ENCODE peak calls at places on chromosome 12, in four cellular contexts. One of them, this sample, is unnamed.

GRCh38 chr12:49923878-49924610 is 20.3 kb upstream of the FAIM2 start:
- DNase-seq in ovary: no peak
- DNase-seq in right cardiac atrium: peak; percentile 80
- DNase-seq in hepatocyte: no peak
- DNase-seq in this sample: no peak

GRCh38 chr12:111624540-111624939 is 25.4 kb upstream of the ATXN2 start:
- DNase-seq in hepatocyte: no peak
- DNase-seq in right cardiac atrium: no peak
- DNase-seq in ovary: no peak
- DNase-seq in this sample: no peak

GRCh38 chr12:19574606-19575005 is 135.3 kb downstream of the AEBP2 start:
- DNase-seq in ovary: no peak
- DNase-seq in hepatocyte: no peak
- DNase-seq in right cardiac atrium: no peak
- DNase-seq in this sample: peak; percentile 24

GRCh38 chr12:77995436-77996167 is 164.9 kb downstream of the NAV3 start:
- DNase-seq in ovary: no peak
- DNase-seq in hepatocyte: no peak
- DNase-seq in right cardiac atrium: no peak
- DNase-seq in this sample: no peak

GRCh38 chr12:94299846-94300245 is 151.5 kb downstream of the PLXNC1 start:
- DNase-seq in hepatocyte: peak; percentile 35
- DNase-seq in ovary: no peak
- DNase-seq in right cardiac atrium: no peak
- DNase-seq in this sample: no peak

GRCh38 chr12:128823916-128824839 is at the start of gene SLC15A4:
- DNase-seq in hepatocyte: peak; percentile 98
- DNase-seq in right cardiac atrium: peak; percentile 100
- DNase-seq in ovary: peak; percentile 96
- DNase-seq in this sample: peak; percentile 94

GRCh38 chr12:89345830-89346740 is 6.2 kb downstream of the DUSP6 start:
- DNase-seq in hepatocyte: no peak
- DNase-seq in right cardiac atrium: peak; percentile 73
- DNase-seq in ovary: no peak
- DNase-seq in this sample: peak; percentile 95

GRCh38 chr12:13957576-13957975 is 23.8 kb downstream of the GRIN2B start:
- DNase-seq in ovary: no peak
- DNase-seq in right cardiac atrium: no peak
- DNase-seq in hepatocyte: no peak
- DNase-seq in this sample: no peak

GRCh38 chr12:23204933-23205778 is 580.2 kb downstream of the ETNK1 start:
- DNase-seq in ovary: no peak
- DNase-seq in right cardiac atrium: no peak
- DNase-seq in hepatocyte: peak; percentile 63
- DNase-seq in this sample: peak; percentile 75

GRCh38 chr12:16012086-16012485 is 101.0 kb downstream of the DERA start:
- DNase-seq in ovary: peak; percentile 46
- DNase-seq in hepatocyte: peak; percentile 44
- DNase-seq in right cardiac atrium: peak; percentile 92
- DNase-seq in this sample: peak; percentile 28

GRCh38 chr12:88185988-88186387 is 43.9 kb downstream of the TMTC3 start:
- DNase-seq in right cardiac atrium: no peak
- DNase-seq in hepatocyte: no peak
- DNase-seq in ovary: no peak
- DNase-seq in this sample: peak; percentile 59

GRCh38 chr12:49389092-49389703 is 21.9 kb downstream of the SPATS2 start:
- DNase-seq in ovary: no peak
- DNase-seq in hepatocyte: peak; percentile 14
- DNase-seq in right cardiac atrium: peak; percentile 84
- DNase-seq in this sample: no peak

GRCh38 chr12:79658221-79658620 is 32.5 kb downstream of the PAWR start:
- DNase-seq in hepatocyte: no peak
- DNase-seq in right cardiac atrium: no peak
- DNase-seq in ovary: no peak
- DNase-seq in this sample: no peak

GRCh38 chr12:96223411-96224218 is 29.4 kb downstream of the ELK3 start:
- DNase-seq in hepatocyte: no peak
- DNase-seq in ovary: no peak
- DNase-seq in right cardiac atrium: no peak
- DNase-seq in this sample: no peak

GRCh38 chr12:70393787-70394519 is 27.9 kb downstream of the KCNMB4 start:
- DNase-seq in right cardiac atrium: no peak
- DNase-seq in hepatocyte: no peak
- DNase-seq in ovary: no peak
- DNase-seq in this sample: no peak

GRCh38 chr12:106046947-106047346 is 91.8 kb downstream of the NUAK1 start:
- DNase-seq in ovary: no peak
- DNase-seq in right cardiac atrium: no peak
- DNase-seq in hepatocyte: no peak
- DNase-seq in this sample: no peak

GRCh38 chr12:131684015-131684725 is 26.7 kb upstream of the SFSWAP start:
- DNase-seq in right cardiac atrium: no peak
- DNase-seq in hepatocyte: no peak
- DNase-seq in ovary: no peak
- DNase-seq in this sample: no peak

GRCh38 chr12:41288188-41288811 is 100.2 kb downstream of the PDZRN4 start:
- DNase-seq in ovary: no peak
- DNase-seq in hepatocyte: peak; percentile 30
- DNase-seq in right cardiac atrium: no peak
- DNase-seq in this sample: no peak

GRCh38 chr12:110744176-110744575 is 1.5 kb upstream of the PPP1CC start:
- DNase-seq in ovary: no peak
- DNase-seq in hepatocyte: no peak
- DNase-seq in right cardiac atrium: peak; percentile 60
- DNase-seq in this sample: no peak

GRCh38 chr12:132106921-132107320 is 37.2 kb downstream of the DDX51 start:
- DNase-seq in hepatocyte: no peak
- DNase-seq in right cardiac atrium: no peak
- DNase-seq in ovary: no peak
- DNase-seq in this sample: no peak

GRCh38 chr12:112964067-112964670 is 14.2 kb upstream of the OAS2 start:
- DNase-seq in hepatocyte: no peak
- DNase-seq in ovary: no peak
- DNase-seq in right cardiac atrium: no peak
- DNase-seq in this sample: no peak

GRCh38 chr12:26465419-26466097 is 270.2 kb downstream of the SSPN start:
- DNase-seq in hepatocyte: no peak
- DNase-seq in right cardiac atrium: no peak
- DNase-seq in ovary: no peak
- DNase-seq in this sample: no peak

GRCh38 chr12:67382206-67382871 is 113.2 kb downstream of the CAND1 start:
- DNase-seq in ovary: no peak
- DNase-seq in hepatocyte: no peak
- DNase-seq in right cardiac atrium: no peak
- DNase-seq in this sample: no peak

GRCh38 chr12:51222461-51222860 is 4.6 kb upstream of the POU6F1 start:
- DNase-seq in ovary: no peak
- DNase-seq in right cardiac atrium: no peak
- DNase-seq in hepatocyte: no peak
- DNase-seq in this sample: no peak

GRCh38 chr12:123150273-123150803 is 552 bp downstream of the PITPNM2 start:
- DNase-seq in hepatocyte: no peak
- DNase-seq in right cardiac atrium: peak; percentile 83
- DNase-seq in ovary: peak; percentile 78
- DNase-seq in this sample: peak; percentile 51

GRCh38 chr12:3101309-3102022 is 24.3 kb downstream of the TSPAN9 start:
- DNase-seq in ovary: no peak
- DNase-seq in hepatocyte: no peak
- DNase-seq in right cardiac atrium: no peak
- DNase-seq in this sample: no peak

GRCh38 chr12:82757611-82758010 is 70.9 kb downstream of the TMTC2 start:
- DNase-seq in hepatocyte: no peak
- DNase-seq in right cardiac atrium: no peak
- DNase-seq in ovary: no peak
- DNase-seq in this sample: no peak

GRCh38 chr12:52692253-52692652 is 11.1 kb downstream of the KRT77 start:
- DNase-seq in right cardiac atrium: no peak
- DNase-seq in ovary: no peak
- DNase-seq in hepatocyte: no peak
- DNase-seq in this sample: peak; percentile 5

GRCh38 chr12:47725893-47726292 is 603 bp upstream of the ENDOU start:
- DNase-seq in hepatocyte: peak; percentile 37
- DNase-seq in ovary: no peak
- DNase-seq in right cardiac atrium: no peak
- DNase-seq in this sample: no peak

GRCh38 chr12:61610143-61610542 is 650.1 kb upstream of the USP15 start:
- DNase-seq in hepatocyte: no peak
- DNase-seq in ovary: no peak
- DNase-seq in right cardiac atrium: no peak
- DNase-seq in this sample: no peak

DNA sequence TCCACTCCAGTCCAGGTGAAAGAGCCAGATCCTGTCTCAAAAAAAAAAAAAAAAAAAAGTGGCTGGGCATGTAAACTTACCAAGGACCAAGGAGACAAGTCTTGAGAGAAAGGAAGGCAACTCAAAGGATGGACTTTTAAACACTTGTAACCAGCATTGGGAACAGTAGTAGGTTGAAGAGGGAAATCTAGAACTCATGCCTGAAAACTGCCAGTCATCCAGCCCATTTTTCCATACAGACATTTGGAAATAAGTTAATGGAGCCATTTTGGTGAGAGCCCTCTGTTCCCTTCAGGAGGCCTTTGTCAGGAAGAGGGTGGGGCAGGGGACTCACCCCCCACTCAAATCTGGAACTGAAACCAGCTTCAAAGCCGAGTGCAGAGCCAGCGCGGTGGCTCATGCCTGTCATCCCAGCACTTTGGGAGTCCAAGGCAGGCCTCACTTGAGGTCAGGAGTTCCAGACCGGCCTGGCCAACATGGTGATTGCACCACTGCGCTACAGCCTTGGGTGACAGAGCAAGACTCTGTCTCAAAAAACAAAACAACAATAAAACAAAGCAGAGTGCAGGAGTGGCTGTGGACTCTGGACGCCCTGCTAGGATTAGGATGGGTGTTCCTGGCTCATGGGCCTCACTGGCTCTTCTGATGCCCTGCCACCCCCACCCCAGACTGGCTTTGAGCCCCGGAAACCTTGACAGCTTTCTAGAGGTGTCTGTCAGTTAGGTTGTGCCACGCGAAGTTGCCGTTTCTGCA is 1.6 kb upstream of the MLXIP start:
- DNase-seq in right cardiac atrium: no peak
- DNase-seq in ovary: no peak
- DNase-seq in hepatocyte: no peak
- DNase-seq in this sample: no peak
- H3K4me1 ChIP-seq in right cardiac atrium: peaks cover 9% of the 10 kb centered on the region
- H3K4me1 ChIP-seq in ovary: peaks cover 11% of the 10 kb centered on the region
- H3K4me1 ChIP-seq in hepatocyte: peaks cover 33% of the 10 kb centered on the region
- H3K4me1 ChIP-seq in this sample: peaks cover 21% of the 10 kb centered on the region

DNA sequence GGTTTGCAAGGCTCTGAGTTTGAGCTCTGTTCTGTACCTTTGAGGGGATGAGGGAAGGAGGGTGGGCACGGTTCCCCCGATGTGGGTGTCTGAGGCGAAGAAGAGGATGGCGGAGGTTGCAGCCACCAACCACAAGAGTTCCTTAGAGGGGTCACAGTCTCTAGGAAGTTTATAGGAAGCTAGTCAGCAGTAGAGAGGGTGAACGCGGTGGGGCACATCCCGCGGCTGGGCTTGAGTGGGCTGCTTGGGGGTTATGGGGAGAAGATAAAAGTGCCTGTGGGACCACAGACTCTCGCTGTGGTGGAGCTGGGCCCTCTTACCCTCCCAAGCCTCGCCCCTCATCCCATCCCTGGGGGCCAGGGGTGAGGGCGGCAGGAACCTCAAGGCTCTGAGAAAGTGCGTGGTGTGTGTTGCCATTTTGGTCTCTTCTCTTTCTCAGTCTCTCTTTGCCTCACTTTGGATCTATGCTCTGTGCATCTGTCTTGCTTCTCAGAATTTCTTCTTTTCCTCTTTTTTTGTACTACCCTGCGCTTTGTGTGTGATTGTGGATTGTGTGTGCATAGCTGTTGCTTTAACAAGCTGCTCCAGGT is 2.7 kb downstream of the CD4 start:
- DNase-seq in hepatocyte: no peak
- DNase-seq in ovary: no peak
- DNase-seq in right cardiac atrium: no peak
- DNase-seq in this sample: no peak
- H3K4me1 ChIP-seq in hepatocyte: peaks cover 8% of the 10 kb centered on the region
- H3K4me1 ChIP-seq in ovary: no peaks in the 10 kb centered on the region
- H3K4me1 ChIP-seq in right cardiac atrium: no peaks in the 10 kb centered on the region
- H3K4me1 ChIP-seq in this sample: peaks cover 4% of the 10 kb centered on the region

DNA sequence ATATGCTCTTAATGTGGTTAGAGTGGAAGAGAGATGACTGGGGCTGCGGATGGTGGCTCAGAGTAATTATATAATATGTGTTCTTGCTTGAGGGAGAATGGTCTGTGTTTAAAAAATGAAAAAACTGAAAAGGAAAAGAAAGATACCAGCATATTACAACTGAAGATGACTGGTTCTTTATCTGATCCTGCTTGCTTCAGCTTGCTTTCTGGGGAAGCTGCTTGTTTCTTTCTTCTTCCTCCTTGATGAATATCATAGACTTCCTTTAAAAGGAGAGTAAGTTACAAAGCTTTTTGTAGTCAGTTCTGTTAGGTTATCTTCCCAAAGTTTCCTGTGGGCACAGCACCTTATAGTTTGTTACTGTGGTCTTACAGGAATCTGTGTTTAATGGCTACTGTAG is 210.9 kb downstream of the ERC1 start:
- DNase-seq in hepatocyte: no peak
- DNase-seq in ovary: no peak
- DNase-seq in right cardiac atrium: no peak
- DNase-seq in this sample: no peak
- H3K4me1 ChIP-seq in hepatocyte: peaks cover 4% of the 10 kb centered on the region
- H3K4me1 ChIP-seq in ovary: peaks cover 1% of the 10 kb centered on the region
- H3K4me1 ChIP-seq in right cardiac atrium: no peaks in the 10 kb centered on the region
- H3K4me1 ChIP-seq in this sample: no peaks in the 10 kb centered on the region

GRCh38 chr12:62917939-62918338 is 17.0 kb downstream of the PPM1H start:
- DNase-seq in right cardiac atrium: no peak
- DNase-seq in ovary: no peak
- DNase-seq in hepatocyte: no peak
- DNase-seq in this sample: no peak

GRCh38 chr12:62914443-62914909 is 20.5 kb downstream of the PPM1H start:
- DNase-seq in ovary: no peak
- DNase-seq in hepatocyte: no peak
- DNase-seq in right cardiac atrium: no peak
- DNase-seq in this sample: no peak

GRCh38 chr12:62919827-62920226 is 15.1 kb downstream of the PPM1H start:
- DNase-seq in right cardiac atrium: no peak
- DNase-seq in hepatocyte: no peak
- DNase-seq in ovary: peak; percentile 21
- DNase-seq in this sample: peak; percentile 71

GRCh38 chr12:62915130-62915529 is 19.8 kb downstream of the PPM1H start:
- DNase-seq in ovary: no peak
- DNase-seq in right cardiac atrium: no peak
- DNase-seq in hepatocyte: no peak
- DNase-seq in this sample: no peak

GRCh38 chr12:62917066-62917465 is 17.9 kb downstream of the PPM1H start:
- DNase-seq in ovary: no peak
- DNase-seq in hepatocyte: no peak
- DNase-seq in right cardiac atrium: no peak
- DNase-seq in this sample: no peak
- H3K4me1 ChIP-seq in ovary: peaks cover 7% of the 10 kb centered on the region
- H3K4me1 ChIP-seq in hepatocyte: peaks cover 11% of the 10 kb centered on the region
- H3K4me1 ChIP-seq in right cardiac atrium: no peaks in the 10 kb centered on the region
- H3K4me1 ChIP-seq in this sample: peaks cover 41% of the 10 kb centered on the region

GRCh38 chr12:57835366-57836288 is 10.9 kb downstream of the CTDSP2 start:
- DNase-seq in right cardiac atrium: no peak
- DNase-seq in ovary: no peak
- DNase-seq in hepatocyte: no peak
- DNase-seq in this sample: peak; percentile 63
- H3K4me1 ChIP-seq in right cardiac atrium: peaks cover 73% of the 10 kb centered on the region
- H3K4me1 ChIP-seq in ovary: peaks cover 66% of the 10 kb centered on the region
- H3K4me1 ChIP-seq in hepatocyte: peaks cover 88% of the 10 kb centered on the region
- H3K4me1 ChIP-seq in this sample: peaks cover 27% of the 10 kb centered on the region

GRCh38 chr12:5051913-5052312 is 8.2 kb downstream of the KCNA5 start:
- DNase-seq in right cardiac atrium: no peak
- DNase-seq in ovary: no peak
- DNase-seq in hepatocyte: no peak
- DNase-seq in this sample: no peak
- H3K4me1 ChIP-seq in right cardiac atrium: peaks cover 3% of the 10 kb centered on the region
- H3K4me1 ChIP-seq in ovary: no peaks in the 10 kb centered on the region
- H3K4me1 ChIP-seq in hepatocyte: peaks cover 35% of the 10 kb centered on the region
- H3K4me1 ChIP-seq in this sample: no peaks in the 10 kb centered on the region

This sample was measured in SJCRH30.